ENCODE peak calls at places on chromosome 7, in nine cellular contexts. X is BJ, F is fibroblast of the aortic adventitia, Z is HCT116, Y is bronchial epithelial cell, I is astrocyte of the spinal cord, D is tibial nerve, L is left ventricle myocardium inferior, W is SK-N-SH. P is an unnamed sample.

GRCh38 chr7:53003653-53004445 is 31.6 kb upstream of the POM121L12 start:
- DNase-seq in X (no peak), F (no peak), Z (no peak), Y (no peak), I (no peak), D (no peak), L (no peak), W (no peak), P (no peak)

GRCh38 chr7:116554436-116554835 is 29.6 kb downstream of the CAV1 start:
- DNase-seq in X (no peak), F (peak; percentile 57), Z (no peak), Y (no peak), I (no peak), D (peak; percentile 38), L (peak; percentile 50), W (no peak), P (no peak)

GRCh38 chr7:35038340-35038738 is 1.1 kb upstream of the DPY19L1 start:
- DNase-seq in X (no peak), F (no peak), Z (no peak), Y (no peak), I (no peak), D (no peak), L (no peak), W (no peak), P (no peak)

GRCh38 chr7:25261545-25262135 is 33.4 kb upstream of the NPVF start:
- DNase-seq in X (no peak), F (no peak), Z (no peak), Y (no peak), I (no peak), D (no peak), L (no peak), W (no peak), P (no peak)

GRCh38 chr7:16479587-16479986 is 14.0 kb upstream of the SOSTDC1 start:
- DNase-seq in X (no peak), F (no peak), Z (no peak), Y (no peak), I (no peak), D (no peak), L (no peak), W (no peak), P (no peak)

GRCh38 chr7:90320801-90321494 is at the start of gene FAM237B:
- DNase-seq in X (no peak), F (peak; percentile 22), Z (no peak), Y (no peak), I (peak; percentile 10), D (no peak), L (no peak), W (peak; percentile 84), P (no peak)

GRCh38 chr7:16817536-16817935 is 12.7 kb upstream of the AGR2 start:
- DNase-seq in X (no peak), F (peak; percentile 38), Z (no peak), Y (peak; percentile 93), I (peak; percentile 84), D (no peak), L (no peak), W (no peak), P (no peak)

GRCh38 chr7:138935438-138936079 is 45.6 kb downstream of the KIAA1549 start:
- DNase-seq in X (peak; percentile 65), F (peak; percentile 81), Z (peak; percentile 55), Y (peak; percentile 88), I (peak; percentile 80), D (peak; percentile 21), L (no peak), W (peak; percentile 89), P (peak; percentile 70)

GRCh38 chr7:17745588-17745987 is 194.7 kb downstream of the SNX13 start:
- DNase-seq in X (no peak), F (no peak), Z (no peak), Y (no peak), I (no peak), D (no peak), L (no peak), W (no peak), P (no peak)

GRCh38 chr7:67788689-67789088 is 792.1 kb downstream of the TYW1 start:
- DNase-seq in X (no peak), F (peak; percentile 2), Z (no peak), Y (no peak), I (no peak), D (no peak), L (no peak), W (peak; percentile 77), P (peak; percentile 64)

GRCh38 chr7:83547526-83547925 is 101.4 kb downstream of the SEMA3E start:
- DNase-seq in X (no peak), F (peak; percentile 94), Z (peak; percentile 6), Y (peak; percentile 80), I (peak; percentile 86), D (no peak), L (no peak), W (peak; percentile 10), P (no peak)

GRCh38 chr7:47937065-47937687 is 11.1 kb downstream of the PKD1L1 start:
- DNase-seq in X (no peak), F (no peak), Z (no peak), Y (no peak), I (peak; percentile 43), D (no peak), L (no peak), W (no peak), P (no peak)

GRCh38 chr7:106417273-106417902 is 132.6 kb upstream of the NAMPT start:
- DNase-seq in X (no peak), F (no peak), Z (no peak), Y (peak; percentile 81), I (no peak), D (no peak), L (no peak), W (no peak), P (no peak)

GRCh38 chr7:6649241-6649961 is 12.3 kb downstream of the ZNF316 start:
- DNase-seq in X (no peak), F (no peak), Z (no peak), Y (no peak), I (no peak), D (no peak), L (no peak), W (peak; percentile 36), P (no peak)

GRCh38 chr7:84904561-84904960 is 282.3 kb downstream of the SEMA3D start:
- DNase-seq in X (no peak), F (no peak), Z (no peak), Y (peak; percentile 87), I (no peak), D (no peak), L (no peak), W (no peak), P (no peak)

GRCh38 chr7:105932835-105933477 is 30.1 kb upstream of the CDHR3 start:
- DNase-seq in X (peak; percentile 85), F (peak; percentile 96), Z (no peak), Y (peak; percentile 10), I (peak; percentile 77), D (peak; percentile 33), L (no peak), W (no peak), P (peak; percentile 19)

GRCh38 chr7:103702982-103703381 is 257.0 kb upstream of the SLC26A5 start:
- DNase-seq in X (no peak), F (no peak), Z (no peak), Y (no peak), I (no peak), D (no peak), L (no peak), W (no peak), P (peak; percentile 48)

GRCh38 chr7:101935521-101936141 is 118.2 kb downstream of the CUX1 start:
- DNase-seq in X (no peak), F (no peak), Z (no peak), Y (no peak), I (no peak), D (peak; percentile 52), L (peak; percentile 79), W (no peak), P (peak; percentile 53)
- TF ChIP-seq CTCF in X (no peak), F (no peak), Z (no peak), Y (no peak), I (no peak), D (no peak), L (no peak), W (no peak), P (no peak)

DNA sequence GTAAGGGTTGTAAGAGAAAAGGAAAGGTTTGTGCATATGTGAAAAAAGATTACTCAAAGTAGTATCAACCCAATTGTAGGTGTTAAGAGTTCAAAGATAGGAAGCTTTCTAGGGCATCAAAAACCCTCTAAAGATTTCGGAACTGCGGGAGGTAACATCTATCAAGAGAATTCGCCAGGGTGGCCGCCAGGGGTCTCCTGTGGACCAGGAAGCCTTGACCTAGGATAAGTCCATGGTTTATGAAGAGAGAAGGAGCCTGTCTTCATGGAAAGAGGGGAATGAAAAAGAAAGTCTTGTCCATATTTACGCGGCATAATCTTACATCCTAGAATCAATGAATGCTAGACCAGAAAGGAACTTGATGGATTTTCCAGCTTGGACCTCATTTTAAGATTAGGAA is 140.7 kb upstream of the CALCR start:
- DNase-seq in X (no peak), F (peak; percentile 64), Z (peak; percentile 28), Y (peak; percentile 42), I (peak; percentile 46), D (peak; percentile 16), L (peak; percentile 26), W (peak; percentile 33), P (peak; percentile 11)
- TF ChIP-seq CTCF in X (peak; percentile 78), F (peak; percentile 73), Z (peak; percentile 68), Y (peak; percentile 57), I (peak; percentile 70), D (peak; percentile 24), L (peak; percentile 57), W (peak; percentile 78), P (no peak)

DNA sequence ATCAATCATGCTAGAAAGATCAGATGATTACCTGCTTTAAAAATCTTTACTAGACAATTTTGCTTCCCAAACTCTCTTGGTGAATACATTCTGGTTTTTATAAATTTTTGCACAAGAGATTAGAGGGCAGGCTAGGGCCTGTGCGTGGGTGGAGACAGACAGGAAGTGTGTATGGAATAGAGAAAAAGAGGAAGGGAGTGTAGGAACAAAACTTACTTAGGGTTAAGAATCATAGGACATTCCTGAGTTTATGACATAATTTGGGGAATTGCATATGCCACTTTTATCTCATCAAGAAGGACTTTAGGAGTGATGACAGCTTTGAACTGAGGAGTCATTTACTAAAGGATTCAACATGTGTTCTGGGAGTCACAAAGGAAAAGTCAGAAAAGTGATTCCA is 31.3 kb downstream of the LAMB1 start:
- DNase-seq in X (no peak), F (peak; percentile 69), Z (no peak), Y (peak; percentile 69), I (no peak), D (no peak), L (peak; percentile 55), W (no peak), P (no peak)
- TF ChIP-seq CTCF in X (no peak), F (no peak), Z (no peak), Y (no peak), I (no peak), D (no peak), L (no peak), W (no peak), P (no peak)

GRCh38 chr7:13742719-13743640 is 246.5 kb downstream of the ETV1 start:
- DNase-seq in X (no peak), F (peak; percentile 70), Z (peak; percentile 39), Y (peak; percentile 54), I (peak; percentile 77), D (peak; percentile 11), L (no peak), W (peak; percentile 41), P (no peak)
- TF ChIP-seq CTCF in X (peak; percentile 51), F (peak; percentile 55), Z (peak; percentile 67), Y (peak; percentile 51), I (peak; percentile 58), D (peak; percentile 28), L (peak; percentile 64), W (peak; percentile 74), P (peak; percentile 52)

P was measured in dorsolateral prefrontal cortex.